ENCODE peak calls at places on chromosomes 4 and X, in four cellular contexts. One of them, this sample, is unnamed.

GRCh38 chr4:88522702-88523324 is 763 bp downstream of the PYURF start:
- DNase-seq in IMR-90: peak; percentile 33
- DNase-seq in H9: no peak
- DNase-seq in H1: no peak
- DNase-seq in this sample: peak; percentile 67

GRCh38 chrX:50827996-50828395 is 14.0 kb upstream of the SHROOM4 start:
- DNase-seq in H1: no peak
- DNase-seq in H9: no peak
- DNase-seq in IMR-90: peak; percentile 55
- DNase-seq in this sample: peak; percentile 3

GRCh38 chr4:101464596-101464995 is 117.3 kb upstream of the PPP3CA start:
- DNase-seq in H9: no peak
- DNase-seq in IMR-90: no peak
- DNase-seq in H1: no peak
- DNase-seq in this sample: peak; percentile 68

GRCh38 chr4:26766142-26766541 is 94.5 kb upstream of the STIM2 start:
- DNase-seq in H1: no peak
- DNase-seq in IMR-90: no peak
- DNase-seq in H9: no peak
- DNase-seq in this sample: no peak

GRCh38 chr4:100362363-100362762 is 155.5 kb downstream of the EMCN start:
- DNase-seq in H9: no peak
- DNase-seq in H1: no peak
- DNase-seq in IMR-90: peak; percentile 73
- DNase-seq in this sample: no peak

GRCh38 chr4:3877868-3878267 is 111.7 kb downstream of the ADRA2C start:
- DNase-seq in IMR-90: no peak
- DNase-seq in H1: no peak
- DNase-seq in H9: no peak
- DNase-seq in this sample: no peak

GRCh38 chrX:50838820-50839600 is 25.0 kb upstream of the SHROOM4 start:
- DNase-seq in H9: no peak
- DNase-seq in H1: no peak
- DNase-seq in IMR-90: no peak
- DNase-seq in this sample: no peak

GRCh38 chrX:101485212-101486064 is at the start of gene ARMCX4:
- DNase-seq in IMR-90: peak; percentile 62
- DNase-seq in H9: peak; percentile 90
- DNase-seq in H1: peak; percentile 41
- DNase-seq in this sample: peak; percentile 66

GRCh38 chr4:52588097-52588496 is 71.0 kb downstream of the USP46 start:
- DNase-seq in H1: peak; percentile 15
- DNase-seq in H9: peak; percentile 73
- DNase-seq in IMR-90: peak; percentile 13
- DNase-seq in this sample: peak; percentile 76

GRCh38 chr4:18798123-18798522 is 776.6 kb upstream of the LCORL start:
- DNase-seq in H9: no peak
- DNase-seq in IMR-90: no peak
- DNase-seq in H1: no peak
- DNase-seq in this sample: no peak

GRCh38 chr4:176404591-176404990 is 84.8 kb downstream of the SPCS3 start:
- DNase-seq in H9: no peak
- DNase-seq in IMR-90: peak; percentile 86
- DNase-seq in H1: no peak
- DNase-seq in this sample: no peak

GRCh38 chr4:44869985-44870384 is 143.6 kb upstream of the GNPDA2 start:
- DNase-seq in IMR-90: no peak
- DNase-seq in H9: no peak
- DNase-seq in H1: no peak
- DNase-seq in this sample: no peak

GRCh38 chr4:142353149-142353738 is 492.9 kb downstream of the INPP4B start:
- DNase-seq in H1: no peak
- DNase-seq in H9: no peak
- DNase-seq in IMR-90: peak; percentile 80
- DNase-seq in this sample: peak; percentile 70

GRCh38 chr4:123974419-123975105 is 578.0 kb downstream of the SPRY1 start:
- DNase-seq in H1: no peak
- DNase-seq in IMR-90: no peak
- DNase-seq in H9: no peak
- DNase-seq in this sample: no peak

GRCh38 chr4:102299708-102300107 is 45.6 kb downstream of the SLC39A8 start:
- DNase-seq in H1: no peak
- DNase-seq in H9: peak; percentile 73
- DNase-seq in IMR-90: peak; percentile 11
- DNase-seq in this sample: peak; percentile 96

GRCh38 chrX:130285710-130286109 is 17.0 kb upstream of the ZNF280C start:
- DNase-seq in H1: no peak
- DNase-seq in H9: no peak
- DNase-seq in IMR-90: no peak
- DNase-seq in this sample: no peak

GRCh38 chrX:130285069-130285620 is 16.4 kb upstream of the ZNF280C start:
- DNase-seq in IMR-90: no peak
- DNase-seq in H9: no peak
- DNase-seq in H1: no peak
- DNase-seq in this sample: no peak

GRCh38 chrX:130282151-130282550 is 13.5 kb upstream of the ZNF280C start:
- DNase-seq in H9: no peak
- DNase-seq in H1: no peak
- DNase-seq in IMR-90: no peak
- DNase-seq in this sample: no peak

DNA sequence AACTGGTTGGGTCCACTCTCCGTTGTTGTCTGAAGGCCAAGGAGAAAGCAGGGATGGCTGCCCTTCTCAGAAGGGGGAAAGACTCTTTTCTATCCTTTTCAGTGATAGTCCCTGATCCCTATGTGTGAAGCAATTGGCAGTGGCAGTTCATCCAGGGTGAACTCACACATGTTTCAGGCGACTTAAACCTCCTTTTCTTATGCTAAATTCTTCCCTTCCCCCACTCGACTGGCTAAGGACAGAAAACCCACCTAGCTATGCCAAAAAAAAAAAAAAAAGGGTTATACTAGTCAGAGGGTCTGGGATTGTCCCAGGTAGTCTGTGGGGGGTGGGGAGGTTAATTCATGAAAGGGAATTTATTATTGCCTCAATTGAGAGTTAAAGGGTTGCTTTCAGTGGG is 12.2 kb upstream of the ZNF280C start:
- DNase-seq in H1: no peak
- DNase-seq in H9: peak; percentile 38
- DNase-seq in IMR-90: no peak
- DNase-seq in this sample: peak; percentile 62
- H3K56ac ChIP-seq in H1: no peak overlapping the region
- H3K56ac ChIP-seq in H9: no peak overlapping the region
- H3K56ac ChIP-seq in IMR-90: no peak overlapping the region
- H3K56ac ChIP-seq in this sample: peak overlapping the region; percentile 34

GRCh38 chr4:6595897-6596537 is 21.0 kb downstream of the MAN2B2 start:
- DNase-seq in H9: peak; percentile 81
- DNase-seq in H1: no peak
- DNase-seq in IMR-90: no peak
- DNase-seq in this sample: peak; percentile 59

GRCh38 chr4:6594826-6595355 is 19.9 kb downstream of the MAN2B2 start:
- DNase-seq in IMR-90: peak; percentile 43
- DNase-seq in H1: no peak
- DNase-seq in H9: no peak
- DNase-seq in this sample: no peak

GRCh38 chr4:6591781-6592180 is 16.8 kb downstream of the MAN2B2 start:
- DNase-seq in IMR-90: no peak
- DNase-seq in H9: no peak
- DNase-seq in H1: no peak
- DNase-seq in this sample: no peak

GRCh38 chr4:6592804-6593563 is 18.0 kb downstream of the MAN2B2 start:
- DNase-seq in IMR-90: no peak
- DNase-seq in H9: no peak
- DNase-seq in H1: no peak
- DNase-seq in this sample: no peak

DNA sequence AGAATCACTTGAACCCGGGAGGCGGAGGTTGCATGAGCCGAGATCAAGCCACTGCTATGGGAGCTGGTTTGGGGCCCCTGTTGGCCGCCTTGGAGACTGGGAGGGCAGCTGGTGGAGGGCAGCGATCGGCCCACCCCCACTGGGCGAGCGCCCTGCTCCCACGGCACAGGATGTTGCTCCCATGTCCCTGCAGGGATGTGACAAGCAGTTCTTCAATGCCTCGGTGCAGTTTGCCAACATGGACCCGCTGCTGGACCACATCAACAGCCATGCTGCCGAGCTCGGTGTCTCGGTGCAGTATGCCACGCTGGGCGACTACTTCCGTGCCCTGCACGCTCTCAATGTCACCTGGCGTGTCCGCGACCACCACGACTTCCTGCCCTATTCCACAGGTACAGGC is 19.4 kb downstream of the MAN2B2 start:
- DNase-seq in IMR-90: no peak
- DNase-seq in H1: no peak
- DNase-seq in H9: no peak
- DNase-seq in this sample: no peak
- H4K8ac ChIP-seq in IMR-90: no peak overlapping the region
- H4K8ac ChIP-seq in H1: no peak overlapping the region
- H4K8ac ChIP-seq in H9: no peak overlapping the region
- H4K8ac ChIP-seq in this sample: no peak overlapping the region

GRCh38 chr4:1721003-1721665 is at the start of the genes TACC3 and TMEM129:
- DNase-seq in H9: peak; percentile 99
- DNase-seq in H1: peak; percentile 93
- DNase-seq in IMR-90: peak; percentile 87
- DNase-seq in this sample: peak; percentile 98
- H3K4me1 ChIP-seq in H9: no peaks in the 10 kb centered on the region
- H3K4me1 ChIP-seq in H1: peaks cover 12% of the 10 kb centered on the region
- H3K4me1 ChIP-seq in IMR-90: peaks cover 15% of the 10 kb centered on the region
- H3K4me1 ChIP-seq in this sample: peaks cover 5% of the 10 kb centered on the region

DNA sequence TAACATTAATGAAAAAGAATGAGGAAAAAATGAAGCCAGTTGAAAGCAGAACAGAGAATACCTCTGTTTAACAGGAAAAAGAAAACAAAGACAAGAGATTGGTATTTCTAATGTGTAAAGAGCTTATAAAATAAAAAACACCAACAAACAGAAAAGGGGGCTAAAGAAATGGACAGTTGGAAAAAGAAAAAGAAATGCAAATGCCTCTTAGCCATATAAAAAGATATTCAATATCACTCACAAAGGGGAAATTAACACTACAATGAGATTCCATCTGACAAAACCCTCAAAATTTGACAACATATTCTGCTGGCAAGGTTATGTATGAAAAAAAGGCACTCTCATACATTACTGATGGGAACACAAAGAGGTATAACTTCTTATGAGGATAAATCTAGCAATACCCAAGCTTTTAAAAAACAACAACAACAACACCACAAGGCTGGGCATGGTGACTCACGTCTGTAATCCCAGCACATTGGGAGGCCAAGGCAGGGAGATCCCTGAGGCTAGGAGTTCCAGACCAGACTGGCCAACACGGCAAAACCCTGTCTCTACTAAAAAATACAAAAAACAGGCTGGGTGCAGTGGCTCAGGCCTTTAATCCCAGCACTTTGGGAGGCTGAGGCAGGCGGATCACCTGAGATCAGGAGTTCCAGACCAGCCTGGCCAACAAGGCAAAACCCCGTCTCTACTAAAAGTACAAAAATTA is 75.8 kb downstream of the FRYL start:
- DNase-seq in IMR-90: no peak
- DNase-seq in H9: no peak
- DNase-seq in H1: no peak
- DNase-seq in this sample: no peak
- H3K56ac ChIP-seq in IMR-90: no peak overlapping the region
- H3K56ac ChIP-seq in H9: no peak overlapping the region
- H3K56ac ChIP-seq in H1: no peak overlapping the region
- H3K56ac ChIP-seq in this sample: no peak overlapping the region

GRCh38 chr4:122921971-122922876 is at the start of gene NUDT6:
- DNase-seq in H9: peak; percentile 68
- DNase-seq in H1: no peak
- DNase-seq in IMR-90: peak; percentile 69
- DNase-seq in this sample: peak; percentile 84

GRCh38 chr4:122921300-122921699 is 1.1 kb downstream of the NUDT6 start:
- DNase-seq in H9: no peak
- DNase-seq in IMR-90: no peak
- DNase-seq in H1: no peak
- DNase-seq in this sample: no peak

GRCh38 chr4:122920473-122920872 is 1.9 kb downstream of the NUDT6 start:
- DNase-seq in IMR-90: no peak
- DNase-seq in H9: no peak
- DNase-seq in H1: no peak
- DNase-seq in this sample: no peak

GRCh38 chr4:122917731-122918130 is 4.7 kb downstream of the NUDT6 start:
- DNase-seq in H9: no peak
- DNase-seq in IMR-90: peak; percentile 28
- DNase-seq in H1: no peak
- DNase-seq in this sample: no peak

DNA sequence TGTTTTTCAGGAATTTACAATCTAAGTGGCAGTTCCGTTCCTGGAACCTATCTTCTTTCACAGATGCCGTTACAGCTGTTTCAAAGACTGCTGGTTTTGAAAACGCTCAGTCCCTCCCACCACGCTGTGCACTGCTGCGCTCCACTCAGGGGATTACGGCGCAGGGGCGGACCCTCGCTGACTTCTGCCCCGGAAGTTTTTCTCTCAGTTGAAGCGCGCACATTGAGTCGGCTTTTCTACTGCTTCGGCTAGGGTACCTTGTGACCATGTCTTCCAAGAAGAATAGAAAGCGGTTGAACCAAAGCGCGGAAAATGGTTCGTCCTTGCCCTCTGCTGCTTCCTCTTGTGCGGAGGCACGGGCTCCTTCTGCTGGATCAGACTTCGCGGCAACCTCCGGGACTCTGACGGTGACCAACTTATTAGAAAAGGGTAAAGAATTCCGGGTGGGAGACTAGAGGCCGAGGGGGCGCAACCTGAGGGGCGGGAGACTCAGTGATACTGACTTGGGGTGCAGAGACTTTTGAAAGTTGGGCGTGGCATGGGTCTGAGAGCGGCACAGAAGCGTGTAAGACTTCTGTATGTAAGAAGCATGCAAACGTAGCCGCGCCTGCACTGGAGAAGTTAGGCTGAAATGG is 597 bp upstream of the NUDT6 start:
- DNase-seq in H9: peak; percentile 88
- DNase-seq in IMR-90: peak; percentile 82
- DNase-seq in H1: no peak
- DNase-seq in this sample: peak; percentile 94
- H4K8ac ChIP-seq in H9: no peak overlapping the region
- H4K8ac ChIP-seq in IMR-90: peak overlapping the region; percentile 29
- H4K8ac ChIP-seq in H1: no peak overlapping the region
- H4K8ac ChIP-seq in this sample: no peak overlapping the region